ENCODE peak calls at places on chromosomes 16 and 17, in four cellular contexts. D is Caki2, I is aorta, M is epithelial cell of esophagus. A is an unnamed sample.

GRCh38 chr16:87392823-87393679 is 915 bp downstream of the MAP1LC3B start:
- DNase-seq in D (peak), I (peak), M (peak), A (peak)

GRCh38 chr17:45428954-45429337 is 3.7 kb downstream of the ARHGAP27 start:
- DNase-seq in D (no peak), I (peak), M (no peak), A (no peak)

GRCh38 chr16:15457958-15458357 is 23.6 kb downstream of the BMERB1 start:
- DNase-seq in D (no peak), I (no peak), M (peak), A (no peak)

GRCh38 chr16:80739523-80739922 is 64.9 kb downstream of the CDYL2 start:
- DNase-seq in D (no peak), I (no peak), M (peak), A (no peak)

GRCh38 chr17:39742126-39742855 is 4.6 kb downstream of the GRB7 start:
- DNase-seq in D (no peak), I (no peak), M (no peak), A (no peak)

GRCh38 chr17:51228177-51228576 is 31.7 kb downstream of the MBTD1 start:
- DNase-seq in D (no peak), I (no peak), M (peak), A (no peak)

GRCh38 chr17:5595831-5596230 is 11.5 kb upstream of the NLRP1 start:
- DNase-seq in D (no peak), I (no peak), M (no peak), A (no peak)

GRCh38 chr16:2165861-2166260 is 10.3 kb downstream of the TRAF7 start:
- DNase-seq in D (no peak), I (no peak), M (no peak), A (no peak)

GRCh38 chr17:77504652-77505459 is 364.1 kb downstream of the SEC14L1 start:
- DNase-seq in D (no peak), I (peak), M (no peak), A (no peak)

GRCh38 chr16:3089717-3090592 is 9.1 kb downstream of the ZSCAN10 start:
- DNase-seq in D (no peak), I (no peak), M (no peak), A (no peak)

GRCh38 chr17:46106966-46107644 is 86.1 kb downstream of the KANSL1 start:
- DNase-seq in D (no peak), I (no peak), M (no peak), A (no peak)

GRCh38 chr16:23595246-23595950 is 718 bp downstream of the NDUFAB1 start:
- DNase-seq in D (peak), I (no peak), M (no peak), A (no peak)

GRCh38 chr16:48323783-48324775 is 61.1 kb downstream of the SIAH1 start:
- DNase-seq in D (no peak), I (no peak), M (no peak), A (no peak)

GRCh38 chr16:8611886-8612595 is 9.5 kb upstream of the METTL22 start:
- DNase-seq in D (no peak), I (no peak), M (no peak), A (no peak)

GRCh38 chr16:53053967-53054669 is 673 bp upstream of the CHD9 start:
- DNase-seq in D (no peak), I (peak), M (peak), A (no peak)

GRCh38 chr16:77172964-77173363 is 18.0 kb upstream of the MON1B start:
- DNase-seq in D (no peak), I (no peak), M (no peak), A (no peak)

GRCh38 chr16:16780588-16780987 is 401.6 kb downstream of the NPIPA7 start:
- DNase-seq in D (no peak), I (no peak), M (no peak), A (no peak)

GRCh38 chr17:17713839-17714238 is 32.6 kb downstream of the RAI1 start:
- DNase-seq in D (peak), I (peak), M (no peak), A (no peak)

GRCh38 chr17:67503184-67503583 is 126.1 kb downstream of the PITPNC1 start:
- DNase-seq in D (peak), I (no peak), M (peak), A (peak)

GRCh38 chr17:79023886-79024771 is at the start of gene C1QTNF1:
- DNase-seq in D (no peak), I (peak), M (peak), A (peak)

GRCh38 chr16:25135239-25135878 is 23.8 kb downstream of the LCMT1 start:
- DNase-seq in D (peak), I (no peak), M (peak), A (peak)

GRCh38 chr16:14399397-14400284 is 230.4 kb downstream of the PARN start:
- DNase-seq in D (peak), I (peak), M (peak), A (peak)

GRCh38 chr17:2611627-2612026 is 18.2 kb downstream of the PAFAH1B1 start:
- DNase-seq in D (no peak), I (no peak), M (no peak), A (no peak)

GRCh38 chr16:11377156-11377555 is 31.9 kb downstream of the RMI2 start:
- DNase-seq in D (no peak), I (no peak), M (no peak), A (no peak)

A was measured in RWPE1.